ENCODE peak calls at places on chromosomes 4 and X, in four cellular contexts. A, S, H and L are unnamed samples.

GRCh38 chrX:44971674-44972073 is 98.7 kb downstream of the KDM6A start:
- DNase-seq in A (no peak), S (no peak), H (no peak), L (no peak)

GRCh38 chr4:123659759-123660158 is 263.2 kb downstream of the SPRY1 start:
- DNase-seq in A (no peak), S (no peak), H (peak; percentile 39), L (no peak)

GRCh38 chr4:143184217-143184502 is 557 bp upstream of the USP38 start:
- DNase-seq in A (no peak), S (no peak), H (no peak), L (peak; percentile 14)

GRCh38 chrX:131841496-131842410 is 181.3 kb upstream of the STK26 start:
- DNase-seq in A (peak; percentile 49), S (peak; percentile 40), H (peak; percentile 50), L (peak; percentile 75)

GRCh38 chr4:3045500-3045850 is 28.9 kb downstream of the HTT-AS start:
- DNase-seq in A (no peak), S (no peak), H (no peak), L (no peak)

GRCh38 chrX:132426695-132427281 is 62.0 kb downstream of the MBNL3 start:
- DNase-seq in A (no peak), S (no peak), H (no peak), L (no peak)

GRCh38 chrX:24294619-24295018 is 19.2 kb downstream of the SUPT20HL2 start:
- DNase-seq in A (peak; percentile 57), S (no peak), H (no peak), L (no peak)

GRCh38 chrX:47513697-47514085 is 30.7 kb upstream of the ZNF41 start:
- DNase-seq in A (no peak), S (no peak), H (no peak), L (no peak)

GRCh38 chr4:710916-711315 is 5.3 kb downstream of the PCGF3 start:
- DNase-seq in A (no peak), S (no peak), H (no peak), L (no peak)

GRCh38 chr4:26039950-26040349 is 125.9 kb downstream of the SMIM20 start:
- DNase-seq in A (no peak), S (no peak), H (no peak), L (no peak)

GRCh38 chr4:182653596-182653995 is 263.6 kb downstream of the DCTD start:
- DNase-seq in A (no peak), S (no peak), H (no peak), L (no peak)

GRCh38 chrX:65928522-65928921 is 111.4 kb downstream of the VSIG4 start:
- DNase-seq in A (no peak), S (no peak), H (no peak), L (no peak)

GRCh38 chr4:128831526-128832252 is 22.2 kb downstream of the JADE1 start:
- DNase-seq in A (no peak), S (no peak), H (peak; percentile 57), L (no peak)

GRCh38 chrX:2707334-2707760 is 16.3 kb downstream of the CD99 start:
- DNase-seq in A (no peak), S (peak; percentile 64), H (peak; percentile 84), L (peak; percentile 19)

GRCh38 chr4:151455212-151455611 is 46.2 kb downstream of the FHIP1A start:
- DNase-seq in A (no peak), S (no peak), H (no peak), L (no peak)

GRCh38 chrX:117989512-117989911 is 127.1 kb downstream of the KLHL13 start:
- DNase-seq in A (no peak), S (no peak), H (no peak), L (no peak)

GRCh38 chr4:70836081-70836480 is 3.6 kb downstream of the GRSF1 start:
- DNase-seq in A (no peak), S (no peak), H (no peak), L (no peak)

GRCh38 chr4:146368209-146368608 is 153.5 kb downstream of the SLC10A7 start:
- DNase-seq in A (no peak), S (no peak), H (no peak), L (no peak)

GRCh38 chrX:153667931-153668396 is 5.6 kb downstream of the PNCK start:
- DNase-seq in A (peak; percentile 92), S (peak; percentile 50), H (peak; percentile 51), L (peak; percentile 73)

GRCh38 chrX:72676465-72676864 is 37.6 kb downstream of the PHKA1 start:
- DNase-seq in A (no peak), S (no peak), H (no peak), L (no peak)

GRCh38 chr4:94442251-94442650 is 9.5 kb upstream of the PDLIM5 start:
- DNase-seq in A (no peak), S (no peak), H (no peak), L (no peak)

GRCh38 chr4:6332042-6332668 is 62.5 kb downstream of the WFS1 start:
- DNase-seq in A (peak; percentile 86), S (no peak), H (no peak), L (peak; percentile 72)

GRCh38 chr4:142095886-142096605 is 459.7 kb downstream of the IL15 start:
- DNase-seq in A (no peak), S (peak; percentile 90), H (no peak), L (no peak)

GRCh38 chr4:27154706-27155105 is 294.1 kb downstream of the STIM2 start:
- DNase-seq in A (no peak), S (no peak), H (no peak), L (no peak)

GRCh38 chr4:140684314-140684713 is 71.9 kb downstream of the TBC1D9 start:
- DNase-seq in A (no peak), S (no peak), H (no peak), L (no peak)

GRCh38 chr4:533318-534100 is 34.5 kb downstream of the PIGG start:
- DNase-seq in A (no peak), S (no peak), H (no peak), L (no peak)

GRCh38 chr4:9989918-9990635 is 31.2 kb downstream of the SLC2A9 start:
- DNase-seq in A (no peak), S (no peak), H (no peak), L (no peak)

GRCh38 chr4:40675166-40675565 is 45.5 kb upstream of the RBM47 start:
- DNase-seq in A (no peak), S (no peak), H (no peak), L (no peak)

GRCh38 chrX:121093011-121093410 is 45.6 kb downstream of the GLUD2 start:
- DNase-seq in A (no peak), S (no peak), H (no peak), L (no peak)

GRCh38 chr4:11514780-11515432 is 86.2 kb upstream of the HS3ST1 start:
- DNase-seq in A (no peak), S (peak; percentile 69), H (no peak), L (no peak)

GRCh38 chr4:117495802-117496201 is 410.4 kb upstream of the TRAM1L1 start:
- DNase-seq in A (no peak), S (no peak), H (no peak), L (no peak)

GRCh38 chr4:112125416-112125815 is 19.8 kb upstream of the FAM241A start:
- DNase-seq in A (no peak), S (no peak), H (no peak), L (no peak)

GRCh38 chr4:109079731-109080130 is 222.7 kb downstream of the COL25A1 start:
- DNase-seq in A (no peak), S (no peak), H (no peak), L (no peak)

GRCh38 chr4:167052631-167053085 is 181.6 kb downstream of the SPOCK3 start:
- DNase-seq in A (no peak), S (no peak), H (no peak), L (no peak)

GRCh38 chr4:169070895-169071218 is 60.8 kb upstream of the CBR4 start:
- DNase-seq in A (no peak), S (no peak), H (peak; percentile 92), L (peak; percentile 7)

GRCh38 chrX:53125506-53125905 is 31.6 kb downstream of the KANTR start:
- DNase-seq in A (no peak), S (no peak), H (no peak), L (no peak)

DNA sequence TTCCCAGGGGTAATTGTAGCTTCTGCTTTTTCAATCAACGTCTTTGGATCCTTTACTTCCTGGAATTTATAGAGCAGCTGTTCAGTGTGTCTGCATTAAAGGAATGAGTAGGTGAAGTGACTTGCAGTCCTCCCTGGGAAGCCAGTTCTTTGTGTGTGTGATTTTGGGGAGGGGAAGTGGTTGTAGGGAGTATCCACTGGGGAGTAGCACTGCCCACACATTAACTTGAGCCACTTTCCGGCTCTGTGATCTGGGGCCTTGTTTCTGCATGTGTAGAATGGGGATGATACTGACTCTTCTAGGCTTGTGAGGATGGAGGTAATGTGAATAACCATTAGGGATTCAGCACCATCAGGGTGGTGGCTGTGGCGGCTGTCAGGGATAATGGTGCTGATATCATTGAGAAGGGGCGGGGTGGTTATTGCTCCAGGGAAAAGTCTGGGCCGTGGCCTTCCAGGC is 54.7 kb downstream of the TMEM131L start:
- DNase-seq in A (no peak), S (no peak), H (no peak), L (no peak)
- H3K4me1 ChIP-seq in A (no peaks in the 10 kb centered on the region), S (peaks cover 5% of the 10 kb centered on the region), H (peaks cover 30% of the 10 kb centered on the region), L (peaks cover 47% of the 10 kb centered on the region)

GRCh38 chr4:7823416-7823824 is 116.2 kb downstream of the AFAP1 start:
- DNase-seq in A (no peak), S (no peak), H (peak; percentile 66), L (no peak)

GRCh38 chr4:7826909-7827306 is 112.8 kb downstream of the AFAP1 start:
- DNase-seq in A (no peak), S (no peak), H (no peak), L (no peak)

GRCh38 chr4:7826176-7826908 is 113.3 kb downstream of the AFAP1 start:
- DNase-seq in A (no peak), S (no peak), H (no peak), L (no peak)

GRCh38 chr4:7822858-7823257 is 116.8 kb downstream of the AFAP1 start:
- DNase-seq in A (no peak), S (no peak), H (no peak), L (no peak)

GRCh38 chr4:7824218-7824617 is 115.4 kb downstream of the AFAP1 start:
- DNase-seq in A (no peak), S (no peak), H (no peak), L (no peak)
- TF ChIP-seq FOSL1 in A (no peak), S (no peak), H (no peak), L (no peak)

GRCh38 chr4:185726931-185727330 is 85.1 kb downstream of the SORBS2 start:
- DNase-seq in A (no peak), S (no peak), H (no peak), L (no peak)
- H3K4me1 ChIP-seq in A (peaks cover 5% of the 10 kb centered on the region), S (no peaks in the 10 kb centered on the region), H (peaks cover 34% of the 10 kb centered on the region), L (no peaks in the 10 kb centered on the region)

DNA sequence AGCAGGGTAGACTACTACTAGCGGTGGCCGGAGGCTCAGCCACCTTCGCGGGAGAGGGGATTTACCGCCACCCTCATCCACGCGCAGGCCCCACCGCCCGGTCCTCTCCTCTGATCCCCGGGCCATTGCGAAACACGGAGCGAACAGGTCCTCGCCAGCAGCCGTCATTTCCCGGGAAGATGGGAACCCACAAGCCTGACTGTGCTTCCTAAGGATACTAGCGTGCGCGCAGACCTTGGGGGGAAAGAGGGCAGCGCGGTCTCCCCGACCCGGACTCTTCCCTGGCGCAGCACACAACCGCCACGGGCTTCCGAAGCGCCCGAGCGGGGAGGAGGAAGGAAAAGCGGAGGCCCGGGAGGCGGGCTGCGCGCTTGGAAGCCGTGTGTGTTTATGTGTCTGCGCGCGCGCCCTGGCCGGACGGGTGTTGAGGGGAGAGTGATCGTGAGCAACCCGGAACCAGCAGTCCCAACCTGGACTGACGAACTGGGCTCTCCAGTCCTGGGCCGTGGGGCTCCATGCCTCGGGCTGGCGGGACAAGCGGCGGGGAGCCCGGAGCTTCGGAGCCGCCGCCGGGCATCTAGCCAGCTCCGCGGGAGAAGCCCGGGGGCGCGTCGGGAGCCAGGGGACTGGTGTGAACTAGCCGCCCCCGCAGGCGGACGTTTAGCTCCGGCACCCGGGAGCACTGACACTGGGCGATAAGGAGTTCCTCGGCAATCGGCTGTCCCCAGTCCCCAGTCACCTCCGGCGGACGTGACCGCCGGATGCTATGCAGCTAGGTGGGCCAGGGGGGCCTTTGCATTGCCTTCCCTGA is 74.6 kb upstream of the BCOR start:
- DNase-seq in A (peak; percentile 50), S (no peak), H (no peak), L (peak; percentile 90)
- TF ChIP-seq FOSL1 in A (no peak), S (no peak), H (no peak), L (no peak)